ENCODE peak calls at places on chromosomes 3 and 15, in nine cellular contexts. I is omental fat pad, L is IMR-90, C is heart left ventricle, U is adrenal gland, J is foreskin fibroblast, B is neural crest cell, Y is endothelial cell, T is brain microvascular endothelial cell. S is an unnamed sample.

GRCh38 chr3:144499346-144499745 is 527.7 kb downstream of the DIPK2A start:
- DNase-seq in C (no peak), J (peak), Y (no peak), I (no peak), B (no peak), L (no peak), U (no peak), T (no peak), S (no peak)

GRCh38 chr3:107884719-107885460 is 205.9 kb downstream of the CD47 start:
- DNase-seq in T (no peak), U (no peak), J (peak), I (no peak), Y (no peak), C (peak), L (peak), B (no peak), S (no peak)

GRCh38 chr3:34206996-34207395 is 408.6 kb downstream of the PDCD6IP start:
- DNase-seq in Y (no peak), I (no peak), T (peak), L (peak), B (no peak), U (no peak), C (no peak), J (peak), S (no peak)

GRCh38 chr15:28017423-28017924 is 81.6 kb downstream of the OCA2 start:
- DNase-seq in I (no peak), U (no peak), C (no peak), J (no peak), T (no peak), B (no peak), Y (no peak), L (no peak), S (no peak)

GRCh38 chr15:90744759-90745402 is 27.7 kb downstream of the BLM start:
- DNase-seq in L (no peak), T (no peak), J (no peak), B (no peak), U (no peak), I (no peak), Y (no peak), C (no peak), S (no peak)

GRCh38 chr3:83559082-83559481 is 1399.7 kb upstream of the CADM2 start:
- DNase-seq in Y (no peak), L (no peak), C (no peak), J (no peak), T (no peak), U (no peak), B (no peak), I (no peak), S (no peak)

GRCh38 chr3:99710094-99710493 is 71.7 kb downstream of the COL8A1 start:
- DNase-seq in J (no peak), Y (no peak), L (no peak), U (no peak), B (no peak), I (no peak), T (no peak), C (no peak), S (no peak)

GRCh38 chr3:149815728-149816127 is 2.7 kb downstream of the RNF13 start:
- DNase-seq in L (no peak), J (no peak), T (no peak), C (no peak), Y (no peak), B (no peak), I (no peak), U (no peak), S (no peak)

GRCh38 chr15:55703873-55704285 is 39.1 kb downstream of the PRTG start:
- DNase-seq in Y (no peak), C (no peak), B (no peak), T (no peak), J (peak), U (no peak), L (peak), I (no peak), S (no peak)

GRCh38 chr3:161132391-161132790 is 27.2 kb upstream of the B3GALNT1 start:
- DNase-seq in I (no peak), Y (no peak), B (no peak), L (no peak), T (no peak), C (no peak), U (no peak), J (no peak), S (no peak)
- TF ChIP-seq CTCF in I (no peak), Y (no peak), B (no peak), L (no peak), T (no peak), C (no peak), U (no peak), J (no peak), S (no peak)

GRCh38 chr3:52537165-52537635 is 795 bp downstream of the UQCC5 start:
- DNase-seq in T (no peak), B (no peak), U (no peak), L (no peak), J (no peak), Y (no peak), I (no peak), C (no peak), S (no peak)
- TF ChIP-seq CTCF in T (peak), B (no peak), U (no peak), L (no peak), J (no peak), Y (no peak), I (no peak), C (no peak), S (no peak)

GRCh38 chr3:67384790-67385397 is 269.5 kb downstream of the SUCLG2 start:
- DNase-seq in U (peak), B (peak), Y (peak), C (peak), T (peak), L (peak), J (peak), I (no peak), S (peak)
- TF ChIP-seq CTCF in U (peak), B (peak), Y (peak), C (peak), T (peak), L (peak), J (peak), I (no peak), S (no peak)

DNA sequence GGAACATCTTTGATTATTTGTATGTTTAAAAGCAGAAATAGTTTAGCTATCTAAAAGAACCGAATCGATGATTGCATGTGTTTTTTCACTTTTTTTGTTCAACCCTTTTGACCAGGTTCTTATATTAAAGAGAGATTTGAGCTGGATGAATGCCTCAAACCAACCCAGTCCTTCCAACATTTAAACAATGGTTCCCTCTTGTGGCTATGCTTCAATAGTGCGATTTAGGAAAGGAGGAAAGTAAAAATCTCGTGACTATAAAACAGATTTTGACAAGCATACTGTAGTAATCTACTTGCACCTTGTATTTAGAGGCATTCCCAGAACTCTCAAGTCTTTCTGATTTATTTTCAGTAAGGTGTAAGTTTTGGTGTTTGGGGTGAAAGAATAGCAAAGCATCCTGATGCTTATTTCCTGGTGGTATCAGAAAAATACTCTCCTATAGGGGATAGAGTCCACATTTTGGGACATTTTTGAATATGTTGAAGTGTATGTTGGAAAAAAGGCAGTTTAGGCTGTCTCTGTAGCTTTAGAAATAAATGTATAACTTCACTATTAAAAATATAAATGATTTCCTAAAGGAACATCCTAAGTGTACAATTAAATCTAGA is 159.6 kb upstream of the KCNH8 start:
- DNase-seq in B (no peak), J (no peak), U (no peak), C (no peak), Y (peak), I (no peak), T (no peak), L (no peak), S (peak)
- TF ChIP-seq CTCF in B (peak), J (no peak), U (peak), C (peak), Y (peak), I (no peak), T (peak), L (no peak), S (peak)